ENCODE peak calls at places on chromosomes 2 and 18, in nine cellular contexts. One of them, this sample, is unnamed. For H3K4me1, the result is how much of the 10 kb centered on the place peaks cover.

GRCh38 chr2:122764019-122764418 is 1008.6 kb downstream of the TSN start:
- DNase-seq in iPS DF 6.9: no peak
- DNase-seq in right atrium auricular region: no peak
- DNase-seq in fibroblast of lung: no peak
- DNase-seq in left ventricle myocardium inferior: no peak
- DNase-seq in heart right ventricle: no peak
- DNase-seq in stomach: no peak
- DNase-seq in right cardiac atrium: no peak
- DNase-seq in Caco-2: no peak
- DNase-seq in this sample: no peak

GRCh38 chr18:62991389-62991788 is 276.0 kb downstream of the PHLPP1 start:
- DNase-seq in iPS DF 6.9: no peak
- DNase-seq in right atrium auricular region: no peak
- DNase-seq in fibroblast of lung: no peak
- DNase-seq in left ventricle myocardium inferior: no peak
- DNase-seq in heart right ventricle: no peak
- DNase-seq in stomach: no peak
- DNase-seq in right cardiac atrium: no peak
- DNase-seq in Caco-2: no peak
- DNase-seq in this sample: no peak

GRCh38 chr2:52334185-52334584 is 1302.3 kb upstream of the NRXN1 start:
- DNase-seq in iPS DF 6.9: no peak
- DNase-seq in right atrium auricular region: no peak
- DNase-seq in fibroblast of lung: no peak
- DNase-seq in left ventricle myocardium inferior: no peak
- DNase-seq in heart right ventricle: no peak
- DNase-seq in stomach: no peak
- DNase-seq in right cardiac atrium: no peak
- DNase-seq in Caco-2: no peak
- DNase-seq in this sample: no peak

GRCh38 chr18:61616111-61616610 is 276.6 kb downstream of the RNF152 start:
- DNase-seq in iPS DF 6.9: no peak
- DNase-seq in right atrium auricular region: no peak
- DNase-seq in fibroblast of lung: no peak
- DNase-seq in left ventricle myocardium inferior: no peak
- DNase-seq in heart right ventricle: no peak
- DNase-seq in stomach: no peak
- DNase-seq in right cardiac atrium: no peak
- DNase-seq in Caco-2: no peak
- DNase-seq in this sample: no peak

GRCh38 chr2:232634319-232635150 is 1.1 kb downstream of the EFHD1 start:
- DNase-seq in iPS DF 6.9: no peak
- DNase-seq in right atrium auricular region: no peak
- DNase-seq in fibroblast of lung: peak
- DNase-seq in left ventricle myocardium inferior: peak
- DNase-seq in heart right ventricle: peak
- DNase-seq in stomach: no peak
- DNase-seq in right cardiac atrium: no peak
- DNase-seq in Caco-2: no peak
- DNase-seq in this sample: no peak

GRCh38 chr18:48023334-48024008 is 93.0 kb upstream of the SMAD2 start:
- DNase-seq in iPS DF 6.9: peak
- DNase-seq in right atrium auricular region: no peak
- DNase-seq in fibroblast of lung: peak
- DNase-seq in left ventricle myocardium inferior: no peak
- DNase-seq in heart right ventricle: peak
- DNase-seq in stomach: peak
- DNase-seq in right cardiac atrium: peak
- DNase-seq in Caco-2: no peak
- DNase-seq in this sample: no peak

GRCh38 chr2:190408538-190409271 is 550 bp downstream of the MFSD6 start:
- DNase-seq in iPS DF 6.9: no peak
- DNase-seq in right atrium auricular region: no peak
- DNase-seq in fibroblast of lung: peak
- DNase-seq in left ventricle myocardium inferior: peak
- DNase-seq in heart right ventricle: peak
- DNase-seq in stomach: peak
- DNase-seq in right cardiac atrium: peak
- DNase-seq in Caco-2: no peak
- DNase-seq in this sample: peak

GRCh38 chr2:219213026-219213415 is 5.7 kb downstream of the ABCB6 start:
- DNase-seq in iPS DF 6.9: no peak
- DNase-seq in right atrium auricular region: no peak
- DNase-seq in fibroblast of lung: no peak
- DNase-seq in left ventricle myocardium inferior: no peak
- DNase-seq in heart right ventricle: no peak
- DNase-seq in stomach: no peak
- DNase-seq in right cardiac atrium: no peak
- DNase-seq in Caco-2: peak
- DNase-seq in this sample: no peak

GRCh38 chr2:169828141-169828811 is 1.0 kb downstream of the UBR3 start:
- DNase-seq in iPS DF 6.9: no peak
- DNase-seq in right atrium auricular region: no peak
- DNase-seq in fibroblast of lung: peak
- DNase-seq in left ventricle myocardium inferior: peak
- DNase-seq in heart right ventricle: peak
- DNase-seq in stomach: no peak
- DNase-seq in right cardiac atrium: no peak
- DNase-seq in Caco-2: peak
- DNase-seq in this sample: no peak

GRCh38 chr18:31603335-31603734 is 11.7 kb downstream of the TTR start:
- DNase-seq in iPS DF 6.9: no peak
- DNase-seq in right atrium auricular region: no peak
- DNase-seq in fibroblast of lung: peak
- DNase-seq in left ventricle myocardium inferior: no peak
- DNase-seq in heart right ventricle: no peak
- DNase-seq in stomach: no peak
- DNase-seq in right cardiac atrium: no peak
- DNase-seq in Caco-2: no peak
- DNase-seq in this sample: no peak

GRCh38 chr2:220275454-220275853 is 648.0 kb downstream of the SLC4A3 start:
- DNase-seq in iPS DF 6.9: no peak
- DNase-seq in right atrium auricular region: no peak
- DNase-seq in fibroblast of lung: peak
- DNase-seq in left ventricle myocardium inferior: no peak
- DNase-seq in heart right ventricle: no peak
- DNase-seq in stomach: no peak
- DNase-seq in right cardiac atrium: no peak
- DNase-seq in Caco-2: no peak
- DNase-seq in this sample: no peak

GRCh38 chr18:26088482-26088881 is 1.9 kb downstream of the SS18 start:
- DNase-seq in iPS DF 6.9: no peak
- DNase-seq in right atrium auricular region: no peak
- DNase-seq in fibroblast of lung: peak
- DNase-seq in left ventricle myocardium inferior: no peak
- DNase-seq in heart right ventricle: no peak
- DNase-seq in stomach: no peak
- DNase-seq in right cardiac atrium: no peak
- DNase-seq in Caco-2: no peak
- DNase-seq in this sample: no peak

GRCh38 chr2:201932511-201932910 is 101.1 kb upstream of the FZD7 start:
- DNase-seq in iPS DF 6.9: no peak
- DNase-seq in right atrium auricular region: no peak
- DNase-seq in fibroblast of lung: no peak
- DNase-seq in left ventricle myocardium inferior: no peak
- DNase-seq in heart right ventricle: no peak
- DNase-seq in stomach: no peak
- DNase-seq in right cardiac atrium: no peak
- DNase-seq in Caco-2: no peak
- DNase-seq in this sample: no peak

DNA sequence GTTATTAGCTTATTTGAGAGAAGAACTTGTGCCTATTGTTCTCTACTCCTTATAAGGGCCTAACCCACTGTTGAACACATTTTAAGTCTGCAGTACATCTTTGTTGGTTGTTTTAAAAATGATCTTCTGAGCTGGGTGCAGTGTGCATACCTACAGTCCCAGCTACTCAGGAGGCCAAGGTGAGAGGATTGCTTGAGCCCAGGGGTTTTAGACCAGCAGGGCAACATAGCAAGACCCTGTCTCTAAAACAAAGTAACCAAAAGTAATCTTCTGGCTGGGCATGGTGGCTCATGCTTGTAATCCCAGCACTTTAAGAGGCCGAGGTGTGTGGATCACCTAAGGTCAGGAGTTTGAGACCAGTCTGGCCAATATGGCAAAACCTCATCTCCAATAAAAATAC is 25.8 kb upstream of the RAB10 start:
- DNase-seq in iPS DF 6.9: no peak
- DNase-seq in right atrium auricular region: no peak
- DNase-seq in fibroblast of lung: no peak
- DNase-seq in left ventricle myocardium inferior: no peak
- DNase-seq in heart right ventricle: no peak
- DNase-seq in stomach: no peak
- DNase-seq in right cardiac atrium: no peak
- DNase-seq in Caco-2: no peak
- DNase-seq in this sample: no peak
- H3K4me1 ChIP-seq in iPS DF 6.9: under half
- H3K4me1 ChIP-seq in right atrium auricular region: under half
- H3K4me1 ChIP-seq in fibroblast of lung: under half
- H3K4me1 ChIP-seq in left ventricle myocardium inferior: under half
- H3K4me1 ChIP-seq in heart right ventricle: under half
- H3K4me1 ChIP-seq in stomach: under half
- H3K4me1 ChIP-seq in right cardiac atrium: under half
- H3K4me1 ChIP-seq in Caco-2: under half
- H3K4me1 ChIP-seq in this sample: under half

DNA sequence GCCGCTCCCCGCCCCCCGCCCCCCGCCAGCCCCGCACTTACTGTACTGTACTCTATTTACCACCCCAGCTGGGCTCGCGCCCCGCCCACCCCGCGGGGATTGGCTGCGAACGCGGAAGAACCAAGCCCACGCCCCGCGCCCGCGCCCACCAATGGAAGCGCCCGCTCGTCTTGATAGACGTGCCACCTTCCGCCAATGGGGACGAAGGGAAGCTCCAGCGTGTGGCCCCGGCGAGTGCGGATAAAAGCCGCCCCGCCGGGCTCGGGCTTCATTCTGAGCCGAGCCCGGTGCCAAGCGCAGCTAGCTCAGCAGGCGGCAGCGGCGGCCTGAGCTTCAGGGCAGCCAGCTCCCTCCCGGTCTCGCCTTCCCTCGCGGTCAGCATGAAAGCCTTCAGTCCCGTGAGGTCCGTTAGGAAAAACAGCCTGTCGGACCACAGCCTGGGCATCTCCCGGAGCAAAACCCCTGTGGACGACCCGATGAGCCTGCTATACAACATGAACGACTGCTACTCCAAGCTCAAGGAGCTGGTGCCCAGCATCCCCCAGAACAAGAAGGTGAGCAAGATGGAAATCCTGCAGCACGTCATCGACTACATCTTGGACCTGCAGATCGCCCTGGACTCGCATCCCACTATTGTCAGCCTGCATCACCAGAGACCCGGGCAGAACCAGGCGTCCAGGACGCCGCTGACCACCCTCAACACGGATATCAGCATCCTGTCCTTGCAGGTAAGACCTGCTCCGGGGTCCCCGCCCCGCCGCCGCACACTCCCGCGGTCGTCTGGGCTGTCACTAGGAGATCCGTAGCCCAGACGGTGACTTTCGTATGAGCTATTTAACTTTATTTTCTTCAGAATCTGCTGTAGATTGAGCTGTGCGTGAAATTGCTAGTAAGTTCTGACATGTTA is at the start of gene ID2:
- DNase-seq in iPS DF 6.9: peak
- DNase-seq in right atrium auricular region: peak
- DNase-seq in fibroblast of lung: peak
- DNase-seq in left ventricle myocardium inferior: peak
- DNase-seq in heart right ventricle: peak
- DNase-seq in stomach: peak
- DNase-seq in right cardiac atrium: peak
- DNase-seq in Caco-2: peak
- DNase-seq in this sample: peak
- H3K4me1 ChIP-seq in iPS DF 6.9: under half
- H3K4me1 ChIP-seq in right atrium auricular region: under half
- H3K4me1 ChIP-seq in fibroblast of lung: under half
- H3K4me1 ChIP-seq in left ventricle myocardium inferior: half or more
- H3K4me1 ChIP-seq in heart right ventricle: under half
- H3K4me1 ChIP-seq in stomach: under half
- H3K4me1 ChIP-seq in right cardiac atrium: under half
- H3K4me1 ChIP-seq in Caco-2: under half
- H3K4me1 ChIP-seq in this sample: under half

GRCh38 chr2:127084611-127085031 is 22.3 kb downstream of the BIN1 start:
- DNase-seq in iPS DF 6.9: no peak
- DNase-seq in right atrium auricular region: no peak
- DNase-seq in fibroblast of lung: peak
- DNase-seq in left ventricle myocardium inferior: no peak
- DNase-seq in heart right ventricle: no peak
- DNase-seq in stomach: no peak
- DNase-seq in right cardiac atrium: no peak
- DNase-seq in Caco-2: no peak
- DNase-seq in this sample: no peak

GRCh38 chr2:127082974-127083373 is 24.0 kb downstream of the BIN1 start:
- DNase-seq in iPS DF 6.9: no peak
- DNase-seq in right atrium auricular region: no peak
- DNase-seq in fibroblast of lung: peak
- DNase-seq in left ventricle myocardium inferior: no peak
- DNase-seq in heart right ventricle: no peak
- DNase-seq in stomach: no peak
- DNase-seq in right cardiac atrium: no peak
- DNase-seq in Caco-2: no peak
- DNase-seq in this sample: no peak

GRCh38 chr2:127083819-127084503 is 23.0 kb downstream of the BIN1 start:
- DNase-seq in iPS DF 6.9: no peak
- DNase-seq in right atrium auricular region: peak
- DNase-seq in fibroblast of lung: peak
- DNase-seq in left ventricle myocardium inferior: peak
- DNase-seq in heart right ventricle: peak
- DNase-seq in stomach: peak
- DNase-seq in right cardiac atrium: peak
- DNase-seq in Caco-2: no peak
- DNase-seq in this sample: peak

GRCh38 chr2:127086800-127087737 is 19.9 kb downstream of the BIN1 start:
- DNase-seq in iPS DF 6.9: no peak
- DNase-seq in right atrium auricular region: peak
- DNase-seq in fibroblast of lung: peak
- DNase-seq in left ventricle myocardium inferior: peak
- DNase-seq in heart right ventricle: peak
- DNase-seq in stomach: peak
- DNase-seq in right cardiac atrium: peak
- DNase-seq in Caco-2: peak
- DNase-seq in this sample: peak

GRCh38 chr2:127085260-127085666 is 21.7 kb downstream of the BIN1 start:
- DNase-seq in iPS DF 6.9: no peak
- DNase-seq in right atrium auricular region: no peak
- DNase-seq in fibroblast of lung: peak
- DNase-seq in left ventricle myocardium inferior: no peak
- DNase-seq in heart right ventricle: no peak
- DNase-seq in stomach: peak
- DNase-seq in right cardiac atrium: no peak
- DNase-seq in Caco-2: peak
- DNase-seq in this sample: no peak
- H3K4me1 ChIP-seq in iPS DF 6.9: under half
- H3K4me1 ChIP-seq in right atrium auricular region: under half
- H3K4me1 ChIP-seq in fibroblast of lung: under half
- H3K4me1 ChIP-seq in left ventricle myocardium inferior: half or more
- H3K4me1 ChIP-seq in heart right ventricle: half or more
- H3K4me1 ChIP-seq in stomach: half or more
- H3K4me1 ChIP-seq in right cardiac atrium: under half
- H3K4me1 ChIP-seq in Caco-2: half or more
- H3K4me1 ChIP-seq in this sample: under half

DNA sequence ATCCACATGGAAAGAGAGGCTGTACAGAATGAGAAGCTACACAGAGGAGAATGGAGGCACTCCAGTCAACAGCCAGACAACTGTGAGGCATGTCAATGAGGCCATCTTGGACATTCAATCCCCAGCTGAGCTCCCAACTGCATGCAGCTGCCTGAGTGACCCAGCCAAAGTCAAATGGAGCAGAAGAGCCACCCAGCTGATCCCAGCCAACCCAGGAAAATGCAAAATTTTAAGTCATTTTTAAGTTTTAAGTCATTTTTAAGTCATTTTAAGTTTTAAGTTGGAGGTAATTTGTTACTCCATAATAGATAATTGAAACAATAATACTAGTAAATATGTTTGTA is 63.6 kb downstream of the RBMS1 start:
- DNase-seq in iPS DF 6.9: no peak
- DNase-seq in right atrium auricular region: no peak
- DNase-seq in fibroblast of lung: no peak
- DNase-seq in left ventricle myocardium inferior: no peak
- DNase-seq in heart right ventricle: no peak
- DNase-seq in stomach: no peak
- DNase-seq in right cardiac atrium: no peak
- DNase-seq in Caco-2: no peak
- DNase-seq in this sample: no peak
- H3K4me1 ChIP-seq in iPS DF 6.9: under half
- H3K4me1 ChIP-seq in right atrium auricular region: under half
- H3K4me1 ChIP-seq in fibroblast of lung: under half
- H3K4me1 ChIP-seq in left ventricle myocardium inferior: half or more
- H3K4me1 ChIP-seq in heart right ventricle: half or more
- H3K4me1 ChIP-seq in stomach: under half
- H3K4me1 ChIP-seq in right cardiac atrium: under half
- H3K4me1 ChIP-seq in Caco-2: under half
- H3K4me1 ChIP-seq in this sample: under half